ENCODE peak calls at places on chromosome 5, in nine cellular contexts. R, E, P, Q, T, X, V, K and S are unnamed samples.

GRCh38 chr5:169354921-169355320 is 54.0 kb upstream of the SLIT3 start:
- DNase-seq in R (no peak), E (no peak), P (no peak), Q (no peak), T (no peak), X (no peak), V (no peak), K (no peak), S (no peak)

GRCh38 chr5:91373016-91373415 is 10.1 kb downstream of the ARRDC3 start:
- DNase-seq in R (no peak), E (no peak), P (no peak), Q (no peak), T (no peak), X (no peak), V (no peak), K (no peak), S (no peak)

GRCh38 chr5:154485850-154486426 is 7.9 kb upstream of the HAND1 start:
- DNase-seq in R (no peak), E (no peak), P (no peak), Q (no peak), T (no peak), X (no peak), V (no peak), K (no peak), S (no peak)

GRCh38 chr5:72434056-72434780 is 73.0 kb downstream of the ZNF366 start:
- DNase-seq in R (no peak), E (no peak), P (no peak), Q (no peak), T (no peak), X (no peak), V (no peak), K (no peak), S (no peak)

GRCh38 chr5:160398806-160399205 is 1.0 kb downstream of the FAM200C start:
- DNase-seq in R (no peak), E (no peak), P (no peak), Q (no peak), T (no peak), X (no peak), V (no peak), K (no peak), S (no peak)

GRCh38 chr5:58393716-58394115 is 66.2 kb downstream of the PLK2 start:
- DNase-seq in R (no peak), E (no peak), P (no peak), Q (no peak), T (no peak), X (no peak), V (no peak), K (no peak), S (no peak)

GRCh38 chr5:161745392-161745791 is 59.9 kb downstream of the GABRA6 start:
- DNase-seq in R (no peak), E (no peak), P (no peak), Q (no peak), T (no peak), X (no peak), V (no peak), K (no peak), S (no peak)

GRCh38 chr5:77143998-77144836 is 57.1 kb upstream of the ZBED3 start:
- DNase-seq in R (peak), E (peak), P (peak), Q (no peak), T (peak), X (peak), V (peak), K (peak), S (no peak)

GRCh38 chr5:103624748-103625147 is 62.2 kb upstream of the NUDT12 start:
- DNase-seq in R (no peak), E (no peak), P (no peak), Q (no peak), T (no peak), X (no peak), V (peak), K (no peak), S (no peak)

GRCh38 chr5:158174918-158175663 is 316.1 kb upstream of the CLINT1 start:
- DNase-seq in R (peak), E (peak), P (peak), Q (peak), T (peak), X (peak), V (peak), K (peak), S (peak)

GRCh38 chr5:144276034-144276822 is 105.6 kb downstream of the KCTD16 start:
- DNase-seq in R (no peak), E (no peak), P (no peak), Q (no peak), T (no peak), X (no peak), V (no peak), K (no peak), S (no peak)

GRCh38 chr5:168047043-168047668 is 244.3 kb upstream of the WWC1 start:
- DNase-seq in R (no peak), E (peak), P (peak), Q (no peak), T (peak), X (peak), V (no peak), K (peak), S (no peak)

GRCh38 chr5:98205691-98206461 is 567.6 kb upstream of the RGMB start:
- DNase-seq in R (no peak), E (no peak), P (no peak), Q (no peak), T (no peak), X (no peak), V (no peak), K (no peak), S (no peak)

GRCh38 chr5:172666251-172666650 is 25.2 kb downstream of the NEURL1B start:
- DNase-seq in R (no peak), E (peak), P (no peak), Q (no peak), T (no peak), X (no peak), V (no peak), K (no peak), S (no peak)

GRCh38 chr5:178454308-178454707 is 135.9 kb downstream of the COL23A1 start:
- DNase-seq in R (no peak), E (no peak), P (no peak), Q (no peak), T (no peak), X (peak), V (no peak), K (no peak), S (no peak)

GRCh38 chr5:180142824-180143610 is 66.0 kb downstream of the RASGEF1C start:
- DNase-seq in R (no peak), E (no peak), P (no peak), Q (no peak), T (no peak), X (no peak), V (no peak), K (peak), S (no peak)

GRCh38 chr5:171442287-171443042 is 23.0 kb downstream of the FGF18 start:
- DNase-seq in R (no peak), E (no peak), P (peak), Q (no peak), T (no peak), X (no peak), V (no peak), K (no peak), S (no peak)

GRCh38 chr5:99621772-99622681 is 693.2 kb upstream of the CHD1 start:
- DNase-seq in R (no peak), E (no peak), P (no peak), Q (no peak), T (no peak), X (no peak), V (no peak), K (no peak), S (no peak)

GRCh38 chr5:173618927-173619519 is 2.6 kb upstream of the BOD1 start:
- DNase-seq in R (peak), E (peak), P (peak), Q (peak), T (peak), X (peak), V (peak), K (peak), S (peak)

GRCh38 chr5:145157841-145158240 is 677.3 kb downstream of the PRELID2 start:
- DNase-seq in R (no peak), E (no peak), P (no peak), Q (no peak), T (no peak), X (no peak), V (no peak), K (no peak), S (no peak)

GRCh38 chr5:40503438-40503837 is 176.3 kb upstream of the PTGER4 start:
- DNase-seq in R (no peak), E (no peak), P (no peak), Q (no peak), T (no peak), X (no peak), V (peak), K (no peak), S (no peak)

GRCh38 chr5:4540375-4541173 is 599.6 kb upstream of the ADAMTS16 start:
- DNase-seq in R (no peak), E (no peak), P (no peak), Q (no peak), T (no peak), X (no peak), V (no peak), K (no peak), S (no peak)

GRCh38 chr5:131193106-131193505 is 22.4 kb downstream of the LYRM7 start:
- DNase-seq in R (no peak), E (no peak), P (no peak), Q (no peak), T (no peak), X (no peak), V (peak), K (no peak), S (no peak)

GRCh38 chr5:17081142-17081541 is 136.3 kb upstream of the BASP1 start:
- DNase-seq in R (no peak), E (no peak), P (no peak), Q (no peak), T (no peak), X (no peak), V (no peak), K (no peak), S (no peak)

GRCh38 chr5:179118338-179118737 is 58.2 kb downstream of the ZNF354C start:
- DNase-seq in R (no peak), E (no peak), P (no peak), Q (no peak), T (no peak), X (no peak), V (no peak), K (no peak), S (no peak)

GRCh38 chr5:32232441-32233219 is 58.5 kb upstream of the GOLPH3 start:
- DNase-seq in R (peak), E (peak), P (peak), Q (peak), T (peak), X (peak), V (peak), K (peak), S (no peak)

GRCh38 chr5:145752947-145753346 is 82.2 kb downstream of the PRELID2 start:
- DNase-seq in R (no peak), E (no peak), P (no peak), Q (no peak), T (no peak), X (no peak), V (peak), K (no peak), S (no peak)

GRCh38 chr5:74167206-74167929 is 473.2 kb downstream of the ENC1 start:
- DNase-seq in R (no peak), E (no peak), P (no peak), Q (no peak), T (peak), X (no peak), V (peak), K (no peak), S (no peak)

GRCh38 chr5:61768692-61769281 is 436.7 kb downstream of the ZSWIM6 start:
- DNase-seq in R (peak), E (peak), P (no peak), Q (peak), T (no peak), X (peak), V (peak), K (no peak), S (no peak)

GRCh38 chr5:6557807-6558575 is 74.9 kb downstream of the NSUN2 start:
- DNase-seq in R (no peak), E (no peak), P (no peak), Q (no peak), T (peak), X (no peak), V (no peak), K (no peak), S (no peak)

GRCh38 chr5:99054972-99055371 is 126.2 kb upstream of the CHD1 start:
- DNase-seq in R (no peak), E (no peak), P (no peak), Q (no peak), T (no peak), X (no peak), V (peak), K (no peak), S (no peak)

GRCh38 chr5:107300928-107301327 is 369.8 kb downstream of the EFNA5 start:
- DNase-seq in R (no peak), E (no peak), P (no peak), Q (no peak), T (no peak), X (no peak), V (no peak), K (no peak), S (no peak)

GRCh38 chr5:16179936-16180788 is 571 bp upstream of the MARCHF11 start:
- DNase-seq in R (no peak), E (no peak), P (no peak), Q (no peak), T (no peak), X (no peak), V (no peak), K (no peak), S (no peak)

GRCh38 chr5:95730011-95730700 is 980 bp upstream of the RHOBTB3 start:
- DNase-seq in R (no peak), E (no peak), P (no peak), Q (no peak), T (no peak), X (no peak), V (no peak), K (no peak), S (no peak)

GRCh38 chr5:95728494-95729114 is 2.5 kb upstream of the RHOBTB3 start:
- DNase-seq in R (no peak), E (no peak), P (no peak), Q (no peak), T (no peak), X (no peak), V (no peak), K (no peak), S (no peak)

GRCh38 chr5:95730730-95731570 is at the start of gene RHOBTB3:
- DNase-seq in R (peak), E (peak), P (peak), Q (peak), T (peak), X (peak), V (peak), K (peak), S (no peak)

GRCh38 chr5:95727764-95728191 is 3.4 kb upstream of the RHOBTB3 start:
- DNase-seq in R (no peak), E (peak), P (no peak), Q (no peak), T (no peak), X (no peak), V (no peak), K (no peak), S (no peak)

GRCh38 chr5:95729115-95730010 is 1.8 kb upstream of the RHOBTB3 start:
- DNase-seq in R (no peak), E (no peak), P (no peak), Q (no peak), T (no peak), X (no peak), V (no peak), K (no peak), S (no peak)
- TF ChIP-seq POLR2AphosphoS5 in R (no peak), E (no peak), P (no peak), Q (no peak), T (no peak), X (no peak), V (no peak), K (no peak), S (no peak)

GRCh38 chr5:82985763-82986162 is 91.4 kb downstream of the TMEM167A start:
- DNase-seq in R (no peak), E (peak), P (no peak), Q (no peak), T (no peak), X (no peak), V (no peak), K (no peak), S (no peak)
- TF ChIP-seq POLR2AphosphoS5 in R (no peak), E (no peak), P (no peak), Q (no peak), T (no peak), X (no peak), V (no peak), K (no peak), S (no peak)

GRCh38 chr5:176535655-176536131 is 1.5 kb downstream of the RNF44 start:
- DNase-seq in R (no peak), E (peak), P (no peak), Q (no peak), T (no peak), X (no peak), V (peak), K (no peak), S (no peak)

GRCh38 chr5:176534640-176535039 is 2.6 kb downstream of the RNF44 start:
- DNase-seq in R (no peak), E (no peak), P (no peak), Q (no peak), T (no peak), X (no peak), V (no peak), K (no peak), S (no peak)

GRCh38 chr5:176536132-176536901 is 885 bp downstream of the RNF44 start:
- DNase-seq in R (peak), E (peak), P (peak), Q (peak), T (peak), X (peak), V (peak), K (peak), S (no peak)

GRCh38 chr5:176533894-176534611 is 3.1 kb downstream of the RNF44 start:
- DNase-seq in R (no peak), E (peak), P (peak), Q (peak), T (no peak), X (peak), V (peak), K (no peak), S (no peak)

GRCh38 chr5:176535101-176535654 is 2.0 kb downstream of the RNF44 start:
- DNase-seq in R (no peak), E (no peak), P (peak), Q (peak), T (peak), X (no peak), V (peak), K (no peak), S (no peak)
- TF ChIP-seq POLR2AphosphoS5 in R (peak), E (no peak), P (peak), Q (peak), T (peak), X (peak), V (no peak), K (peak), S (peak)

DNA sequence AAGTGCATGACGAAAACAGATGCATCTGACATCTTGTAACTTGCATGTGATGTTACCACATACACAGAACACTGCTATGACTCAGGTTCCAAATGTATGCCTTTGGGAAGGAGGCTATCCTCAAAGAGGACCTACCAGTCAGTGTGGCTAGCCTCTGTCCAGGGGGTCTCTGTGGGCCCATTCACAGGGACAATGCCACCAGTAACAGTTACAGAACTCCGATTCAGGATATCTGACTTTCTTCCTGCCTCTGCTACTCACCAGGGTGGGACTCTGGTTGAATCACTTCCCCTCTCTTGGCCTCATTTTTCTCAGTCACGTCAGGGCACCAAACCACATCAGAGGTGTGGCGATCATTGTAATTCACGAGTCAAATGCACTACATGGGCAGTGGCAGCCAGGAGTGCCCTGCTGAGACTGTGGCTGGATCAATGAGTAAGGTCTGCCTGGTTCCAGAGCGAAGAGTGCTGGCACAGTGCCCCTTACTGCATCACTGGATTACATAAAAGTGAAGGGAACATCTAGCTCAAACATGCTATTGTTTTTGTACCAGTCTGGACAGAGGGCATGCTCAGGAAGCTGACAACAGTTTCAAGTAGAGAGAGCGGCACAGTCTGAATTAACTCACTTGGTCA is 13.2 kb downstream of the ATOX1 start:
- DNase-seq in R (no peak), E (no peak), P (no peak), Q (no peak), T (peak), X (peak), V (peak), K (peak), S (no peak)
- TF ChIP-seq POLR2AphosphoS5 in R (peak), E (no peak), P (no peak), Q (no peak), T (peak), X (no peak), V (peak), K (no peak), S (no peak)

GRCh38 chr5:134440185-134440755 is 28.6 kb upstream of the CDKN2AIPNL start:
- DNase-seq in R (no peak), E (no peak), P (no peak), Q (no peak), T (no peak), X (no peak), V (no peak), K (no peak), S (no peak)
- TF ChIP-seq POLR2AphosphoS5 in R (no peak), E (no peak), P (no peak), Q (no peak), T (no peak), X (no peak), V (no peak), K (no peak), S (no peak)

GRCh38 chr5:140400730-140401361 is 787 bp upstream of the ANKHD1 start:
- DNase-seq in R (peak), E (peak), P (peak), Q (peak), T (peak), X (peak), V (peak), K (peak), S (peak)
- TF ChIP-seq POLR2AphosphoS5 in R (peak), E (peak), P (peak), Q (peak), T (peak), X (peak), V (peak), K (peak), S (peak)